ENCODE peak calls at places on chromosomes 1 and 21, in seven cellular contexts. E is adrenal gland, O is caudate nucleus, F is substantia nigra, R is NCI-H460, W is iPS-NIHi11, U is AG10803. Q is an unnamed sample.

GRCh38 chr1:109134423-109134822 is 20.5 kb downstream of the ELAPOR1 start:
- DNase-seq in E (peak), O (no peak), F (no peak), R (no peak), W (no peak), U (no peak), Q (no peak)

GRCh38 chr1:27554293-27554692 is 49.7 kb downstream of the AHDC1 start:
- DNase-seq in E (no peak), O (no peak), F (no peak), R (no peak), W (no peak), U (no peak), Q (no peak)

GRCh38 chr21:16116798-16117197 is 387.0 kb downstream of the USP25 start:
- DNase-seq in E (no peak), O (no peak), F (no peak), R (no peak), W (no peak), U (peak), Q (peak)

GRCh38 chr1:162368451-162368850 is 8.2 kb downstream of the SPATA46 start:
- DNase-seq in E (no peak), O (no peak), F (no peak), R (no peak), W (no peak), U (no peak), Q (no peak)

GRCh38 chr1:53112861-53113260 is 29.6 kb downstream of the SLC1A7 start:
- DNase-seq in E (no peak), O (no peak), F (no peak), R (no peak), W (no peak), U (peak), Q (no peak)

GRCh38 chr1:2632561-2633361 is at the start of gene MMEL1:
- DNase-seq in E (no peak), O (no peak), F (no peak), R (no peak), W (peak), U (no peak), Q (no peak)

GRCh38 chr1:206939131-206939530 is 7.1 kb downstream of the PIGR start:
- DNase-seq in E (no peak), O (no peak), F (no peak), R (no peak), W (no peak), U (no peak), Q (no peak)

GRCh38 chr1:216047821-216048220 is 375.4 kb downstream of the USH2A start:
- DNase-seq in E (no peak), O (no peak), F (no peak), R (no peak), W (no peak), U (peak), Q (peak)